ENCODE peak calls at places on chromosome 19, in seven cellular contexts. U is Panc1, G is A549, N is fibroblast of mammary gland, C is AG09319, O is WTC11, S is GM13976. X is an unnamed sample.

GRCh38 chr19:39166571-39167391 is 30.0 kb upstream of the NCCRP1 start:
- DNase-seq in U (no peak), G (no peak), N (no peak), C (no peak), O (peak), S (no peak), X (no peak)

GRCh38 chr19:42057856-42058255 is 12.2 kb downstream of the GRIK5 start:
- DNase-seq in U (no peak), G (no peak), N (no peak), C (no peak), O (no peak), S (no peak), X (no peak)

GRCh38 chr19:3208317-3209207 is 15.9 kb upstream of the CELF5 start:
- DNase-seq in U (no peak), G (no peak), N (no peak), C (no peak), O (no peak), S (no peak), X (no peak)

GRCh38 chr19:33114302-33114701 is 17.6 kb upstream of the WDR88 start:
- DNase-seq in U (no peak), G (no peak), N (no peak), C (no peak), O (no peak), S (no peak), X (no peak)

GRCh38 chr19:40433391-40434216 is 7.8 kb upstream of the SERTAD1 start:
- DNase-seq in U (no peak), G (peak), N (peak), C (peak), O (peak), S (peak), X (peak)

GRCh38 chr19:36212895-36213294 is 1.6 kb downstream of the ZNF565 start:
- DNase-seq in U (no peak), G (no peak), N (no peak), C (no peak), O (no peak), S (no peak), X (no peak)

GRCh38 chr19:2081873-2082810 is 14.0 kb downstream of the MOB3A start:
- DNase-seq in U (no peak), G (no peak), N (no peak), C (no peak), O (no peak), S (peak), X (no peak)

GRCh38 chr19:48629599-48630288 is 7.4 kb downstream of the DBP start:
- DNase-seq in U (no peak), G (no peak), N (no peak), C (no peak), O (peak), S (no peak), X (peak)

GRCh38 chr19:58361900-58362271 is 665 bp downstream of the ZNF497 start:
- DNase-seq in U (peak), G (peak), N (peak), C (no peak), O (no peak), S (peak), X (no peak)

GRCh38 chr19:10430505-10431253 is 10.3 kb downstream of the PDE4A start:
- DNase-seq in U (no peak), G (no peak), N (no peak), C (peak), O (peak), S (peak), X (peak)

GRCh38 chr19:41934849-41935374 is 6.7 kb upstream of the ERFL start:
- DNase-seq in U (peak), G (peak), N (peak), C (no peak), O (peak), S (peak), X (peak)

GRCh38 chr19:2722541-2723344 is 1.6 kb upstream of the DIRAS1 start:
- DNase-seq in U (no peak), G (peak), N (peak), C (peak), O (no peak), S (no peak), X (peak)

GRCh38 chr19:35351441-35352176 is 3.9 kb downstream of the FFAR1 start:
- DNase-seq in U (no peak), G (no peak), N (no peak), C (no peak), O (no peak), S (peak), X (no peak)

GRCh38 chr19:39417463-39418181 is 5.2 kb downstream of the PLEKHG2 start:
- DNase-seq in U (no peak), G (no peak), N (no peak), C (no peak), O (no peak), S (no peak), X (no peak)

GRCh38 chr19:42942187-42942789 is 5.3 kb upstream of the PSG7 start:
- DNase-seq in U (no peak), G (peak), N (peak), C (no peak), O (peak), S (no peak), X (no peak)

GRCh38 chr19:37909661-37910199 is 2.7 kb downstream of the SIPA1L3 start:
- DNase-seq in U (no peak), G (no peak), N (no peak), C (no peak), O (no peak), S (no peak), X (no peak)

GRCh38 chr19:37906868-37907734 is at the start of gene SIPA1L3:
- DNase-seq in U (peak), G (peak), N (peak), C (peak), O (peak), S (peak), X (peak)

GRCh38 chr19:37903096-37903495 is 3.3 kb downstream of the WDR87 start:
- DNase-seq in U (no peak), G (no peak), N (no peak), C (no peak), O (no peak), S (no peak), X (no peak)

GRCh38 chr19:37907735-37908066 is 693 bp downstream of the SIPA1L3 start:
- DNase-seq in U (no peak), G (no peak), N (no peak), C (no peak), O (no peak), S (no peak), X (no peak)

DNA sequence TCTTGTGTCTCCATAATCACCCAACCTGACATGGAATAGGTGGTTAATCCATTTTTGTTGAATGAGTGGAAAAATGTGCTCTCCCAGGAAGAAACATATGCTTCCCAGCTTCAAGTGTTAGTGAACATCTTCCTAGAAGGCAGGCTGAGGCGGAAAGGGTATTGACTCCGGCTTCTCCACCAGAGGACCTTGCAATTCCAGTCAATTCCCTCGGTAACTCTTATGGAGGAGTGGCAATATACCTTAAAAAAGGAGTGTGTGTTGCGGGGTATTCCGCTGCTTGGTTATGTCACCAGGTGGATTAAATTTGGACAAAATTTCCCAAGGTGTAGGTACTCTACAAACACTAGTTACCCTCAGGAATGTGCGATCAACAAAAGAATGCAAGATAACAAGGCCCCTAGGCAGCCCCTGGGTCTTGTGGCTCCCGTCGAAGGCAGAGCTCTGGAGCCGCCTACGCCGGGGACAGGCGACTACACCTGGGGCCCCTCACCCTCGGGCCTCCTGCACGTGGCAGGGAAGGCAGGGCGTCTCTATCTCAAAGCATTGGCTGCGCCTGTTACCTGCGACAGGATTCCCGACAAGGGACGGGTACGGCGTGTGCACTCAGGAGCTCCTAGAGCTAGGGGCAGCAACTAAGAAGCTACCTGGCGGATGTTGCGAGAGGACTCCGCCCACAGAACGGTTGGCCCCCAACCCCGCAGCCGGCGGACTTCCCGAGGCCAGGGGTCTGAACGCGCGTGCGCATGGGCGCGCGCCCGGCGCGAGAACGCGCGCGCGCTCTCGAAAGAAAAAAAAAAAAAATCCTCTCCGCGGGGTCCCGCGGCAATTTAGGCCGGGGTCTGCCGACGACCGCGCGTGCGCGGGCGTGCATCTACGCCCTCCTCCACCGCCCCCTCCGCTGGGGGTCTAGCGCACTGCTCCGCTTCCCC is at the start of gene WDR87:
- DNase-seq in U (no peak), G (peak), N (no peak), C (no peak), O (peak), S (peak), X (peak)
- TF ChIP-seq CTCF in U (no peak), G (peak), N (no peak), C (no peak), O (no peak), S (no peak), X (no peak)

GRCh38 chr19:710767-711166 is 2.0 kb downstream of the PALM start:
- DNase-seq in U (no peak), G (no peak), N (no peak), C (no peak), O (no peak), S (no peak), X (peak)

GRCh38 chr19:709196-709964 is 645 bp downstream of the PALM start:
- DNase-seq in U (no peak), G (no peak), N (no peak), C (no peak), O (no peak), S (no peak), X (no peak)

GRCh38 chr19:711224-711623 is 2.5 kb downstream of the PALM start:
- DNase-seq in U (no peak), G (no peak), N (no peak), C (no peak), O (no peak), S (no peak), X (no peak)

GRCh38 chr19:709965-710714 is 1.4 kb downstream of the PALM start:
- DNase-seq in U (no peak), G (no peak), N (no peak), C (no peak), O (no peak), S (no peak), X (no peak)

GRCh38 chr19:708154-709141 is at the start of gene PALM:
- DNase-seq in U (no peak), G (no peak), N (no peak), C (no peak), O (peak), S (no peak), X (no peak)
- TF ChIP-seq CTCF in U (peak), G (peak), N (no peak), C (no peak), O (no peak), S (no peak), X (peak)

DNA sequence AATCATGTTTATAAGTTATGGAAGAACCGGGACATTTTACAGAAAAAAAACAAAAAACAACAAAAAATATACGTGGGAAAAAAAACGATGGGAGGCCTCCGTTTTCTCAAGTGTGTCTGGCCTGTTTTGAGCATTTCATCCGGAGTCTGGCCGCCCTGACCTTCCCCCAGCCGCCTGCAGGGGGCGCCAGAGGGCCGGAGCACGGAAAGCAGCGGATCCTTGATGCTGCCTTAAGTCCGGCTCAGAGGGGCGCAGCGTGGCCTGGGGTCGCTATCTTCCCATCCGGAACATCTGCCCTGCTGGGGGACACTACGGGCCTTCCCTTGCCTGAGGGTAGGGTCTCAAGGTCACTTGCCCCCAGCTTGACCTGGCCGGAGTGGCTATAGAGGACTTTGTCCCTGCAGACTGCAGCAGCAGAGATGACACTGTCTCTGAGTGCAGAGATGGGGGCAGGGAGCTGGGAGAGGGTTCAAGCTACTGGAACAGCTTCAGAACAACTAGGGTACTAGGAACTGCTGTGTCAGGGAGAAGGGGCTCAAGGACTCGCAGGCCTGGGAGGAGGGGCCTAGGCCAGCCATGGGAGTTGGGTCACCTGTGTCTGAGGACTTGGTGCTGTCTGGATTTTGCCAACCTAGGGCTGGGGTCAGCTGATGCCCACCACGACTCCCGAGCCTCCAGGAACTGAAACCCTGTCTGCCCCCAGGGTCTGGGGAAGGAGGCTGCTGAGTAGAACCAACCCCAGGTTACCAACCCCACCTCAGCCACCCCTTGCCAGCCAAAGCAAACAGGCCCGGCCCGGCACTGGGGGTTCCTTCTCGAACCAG is 1.8 kb upstream of the APOE start:
- DNase-seq in U (no peak), G (peak), N (peak), C (no peak), O (peak), S (peak), X (peak)
- TF ChIP-seq CTCF in U (peak), G (peak), N (peak), C (peak), O (peak), S (peak), X (peak)

DNA sequence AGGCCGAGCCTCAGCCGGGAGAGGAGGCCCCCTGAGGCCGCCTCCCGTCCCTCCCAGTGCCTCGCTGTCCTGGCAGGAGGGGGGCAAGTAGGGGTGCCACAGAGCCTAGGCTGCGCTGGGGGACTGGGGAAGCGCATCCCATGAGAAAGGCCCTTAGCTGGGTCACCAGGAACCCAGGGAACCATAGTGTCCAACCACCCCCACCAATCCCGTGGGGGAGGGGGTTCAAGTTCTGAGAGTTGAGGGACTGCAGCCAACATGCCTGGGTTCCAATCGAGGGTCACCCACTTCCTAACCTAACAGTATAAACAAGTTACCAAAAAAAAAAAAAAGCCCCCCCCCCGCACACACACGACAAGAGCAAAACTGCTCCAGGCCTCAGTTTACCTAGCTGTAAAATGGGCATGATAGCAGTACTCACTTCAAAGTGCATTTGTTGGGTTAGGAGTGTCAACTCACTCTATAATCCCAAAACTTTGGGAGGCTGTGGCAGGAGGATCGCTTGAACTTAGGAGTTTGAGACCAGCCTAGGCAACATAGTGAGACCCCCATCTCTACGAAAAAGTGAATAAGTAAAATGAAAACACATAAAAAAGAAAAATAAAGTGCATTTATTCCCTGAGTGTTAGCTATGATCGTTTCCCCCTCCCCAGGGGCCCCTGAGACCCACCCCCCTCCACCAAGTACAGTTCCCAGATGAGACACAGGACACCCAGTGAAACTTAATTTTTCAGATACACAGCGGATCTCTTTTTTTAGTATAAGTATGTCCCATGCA is 28.8 kb upstream of the NANOS3 start:
- DNase-seq in U (no peak), G (no peak), N (no peak), C (no peak), O (no peak), S (no peak), X (no peak)
- TF ChIP-seq CTCF in U (no peak), G (no peak), N (no peak), C (no peak), O (no peak), S (no peak), X (no peak)

GRCh38 chr19:18278521-18279265 is 2.7 kb downstream of the JUND start:
- DNase-seq in U (no peak), G (peak), N (no peak), C (no peak), O (no peak), S (no peak), X (no peak)
- TF ChIP-seq CTCF in U (peak), G (peak), N (peak), C (peak), O (peak), S (peak), X (peak)

GRCh38 chr19:7917292-7918061 is 2.7 kb upstream of the SNAPC2 start:
- DNase-seq in U (no peak), G (peak), N (peak), C (no peak), O (peak), S (peak), X (peak)
- TF ChIP-seq CTCF in U (peak), G (peak), N (peak), C (peak), O (peak), S (peak), X (peak)

GRCh38 chr19:12938536-12939291 is at the start of gene CALR:
- DNase-seq in U (no peak), G (peak), N (peak), C (no peak), O (no peak), S (no peak), X (peak)
- TF ChIP-seq CTCF in U (no peak), G (no peak), N (no peak), C (peak), O (no peak), S (peak), X (no peak)

DNA sequence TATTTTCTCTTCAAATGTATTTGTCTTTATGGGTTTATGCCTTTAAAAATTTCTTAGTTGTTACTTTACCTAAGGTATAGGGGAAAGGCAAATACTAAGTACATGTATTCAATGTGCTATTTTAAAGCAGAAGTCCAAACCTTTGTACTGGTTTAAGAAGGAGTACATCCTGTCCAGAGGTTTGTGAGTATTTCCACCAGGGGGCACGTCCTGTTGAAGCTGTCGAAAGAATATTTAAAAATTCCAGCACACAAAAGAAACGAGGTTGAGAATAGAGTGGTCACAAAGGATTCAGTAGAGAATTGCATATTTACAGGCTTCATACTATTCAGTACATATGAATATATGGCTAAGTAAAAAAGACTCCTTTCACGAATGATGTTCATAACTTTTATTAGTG is 59.8 kb downstream of the URI1 start:
- DNase-seq in U (no peak), G (peak), N (no peak), C (no peak), O (no peak), S (no peak), X (peak)
- TF ChIP-seq CTCF in U (peak), G (no peak), N (no peak), C (no peak), O (no peak), S (no peak), X (peak)

DNA sequence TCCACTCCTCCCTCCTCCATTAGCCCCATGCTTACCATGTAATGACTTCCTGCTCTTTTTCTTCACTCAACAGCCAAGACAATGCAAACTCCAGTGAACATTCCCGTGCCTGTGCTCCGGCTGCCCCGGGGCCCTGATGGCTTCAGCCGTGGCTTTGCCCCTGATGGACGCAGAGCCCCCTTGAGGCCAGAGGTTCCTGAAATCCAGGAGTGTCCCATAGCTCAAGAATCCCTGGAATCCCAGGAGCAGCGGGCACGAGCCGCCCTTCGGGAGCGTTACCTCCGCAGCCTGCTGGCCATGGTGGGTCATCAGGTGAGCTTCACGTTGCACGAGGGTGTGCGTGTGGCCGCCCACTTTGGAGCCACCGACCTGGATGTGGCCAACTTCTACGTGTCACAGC is 2.9 kb upstream of the PPP1R37 start:
- DNase-seq in U (no peak), G (no peak), N (no peak), C (no peak), O (peak), S (no peak), X (no peak)
- TF ChIP-seq CTCF in U (no peak), G (no peak), N (no peak), C (no peak), O (peak), S (no peak), X (no peak)

X was measured in fibroblast of lung.